ENCODE peak calls at places on chromosomes 13 and 19, in four cellular contexts. K is GM12878, W is K562, U is GM12891. T is an unnamed sample.

GRCh38 chr19:37691881-37692504 is 27.6 kb downstream of the ZNF607 start:
- DNase-seq in U (peak; percentile 49), K (peak; percentile 7), W (peak; percentile 58), T (peak; percentile 70)

GRCh38 chr13:21925720-21926119 is 254.8 kb downstream of the FGF9 start:
- DNase-seq in K (no peak), U (no peak), W (no peak), T (no peak)

GRCh38 chr19:23254141-23254910 is 4.1 kb upstream of the ZNF724 start:
- DNase-seq in W (no peak), U (no peak), K (no peak), T (no peak)

GRCh38 chr13:37414667-37415066 is 183.9 kb downstream of the POSTN start:
- DNase-seq in W (no peak), U (no peak), K (no peak), T (no peak)

GRCh38 chr19:19171821-19172532 is 1.9 kb upstream of the MEF2B start:
- DNase-seq in U (no peak), K (no peak), W (peak; percentile 35), T (peak; percentile 80)

GRCh38 chr13:94731028-94731427 is 18.7 kb upstream of the SOX21 start:
- DNase-seq in W (no peak), U (no peak), K (no peak), T (no peak)

GRCh38 chr19:2043269-2043641 is 7.8 kb downstream of the MKNK2 start:
- DNase-seq in W (no peak), K (no peak), U (no peak), T (peak; percentile 28)

GRCh38 chr13:21661097-21661496 is 9.8 kb upstream of the FGF9 start:
- DNase-seq in U (no peak), W (no peak), K (no peak), T (no peak)

GRCh38 chr13:20492641-20493040 is 33.0 kb downstream of the CRYL1 start:
- DNase-seq in K (no peak), U (no peak), W (peak; percentile 19), T (no peak)

GRCh38 chr19:4326837-4327251 is 11.8 kb downstream of the STAP2 start:
- DNase-seq in U (no peak), K (no peak), W (peak; percentile 86), T (no peak)

GRCh38 chr19:45817725-45818301 is 2.7 kb upstream of the RSPH6A start:
- DNase-seq in K (no peak), U (no peak), W (no peak), T (no peak)

GRCh38 chr13:51520524-51520923 is 63.7 kb upstream of the WDFY2 start:
- DNase-seq in W (no peak), K (no peak), U (no peak), T (peak; percentile 85)

GRCh38 chr13:28268800-28269223 is 130.5 kb downstream of the PAN3 start:
- DNase-seq in W (no peak), U (peak; percentile 23), K (peak; percentile 94), T (peak; percentile 85)

GRCh38 chr13:40993119-40993518 is 26.0 kb downstream of the ELF1 start:
- DNase-seq in K (no peak), U (no peak), W (no peak), T (no peak)

GRCh38 chr13:42876270-42876714 is 94.9 kb downstream of the FAM216B start:
- DNase-seq in K (peak; percentile 82), W (no peak), U (peak; percentile 49), T (no peak)

GRCh38 chr19:58513694-58514563 is 2.1 kb upstream of the SLC27A5 start:
- DNase-seq in U (peak; percentile 99), W (peak; percentile 91), K (peak; percentile 85), T (peak; percentile 99)

GRCh38 chr19:5572556-5573286 is 5.0 kb upstream of the TINCR start:
- DNase-seq in W (no peak), K (no peak), U (no peak), T (no peak)
- TF ChIP-seq SPI1 in W (peak; percentile 82), K (no peak), U (no peak), T (no peak)

DNA sequence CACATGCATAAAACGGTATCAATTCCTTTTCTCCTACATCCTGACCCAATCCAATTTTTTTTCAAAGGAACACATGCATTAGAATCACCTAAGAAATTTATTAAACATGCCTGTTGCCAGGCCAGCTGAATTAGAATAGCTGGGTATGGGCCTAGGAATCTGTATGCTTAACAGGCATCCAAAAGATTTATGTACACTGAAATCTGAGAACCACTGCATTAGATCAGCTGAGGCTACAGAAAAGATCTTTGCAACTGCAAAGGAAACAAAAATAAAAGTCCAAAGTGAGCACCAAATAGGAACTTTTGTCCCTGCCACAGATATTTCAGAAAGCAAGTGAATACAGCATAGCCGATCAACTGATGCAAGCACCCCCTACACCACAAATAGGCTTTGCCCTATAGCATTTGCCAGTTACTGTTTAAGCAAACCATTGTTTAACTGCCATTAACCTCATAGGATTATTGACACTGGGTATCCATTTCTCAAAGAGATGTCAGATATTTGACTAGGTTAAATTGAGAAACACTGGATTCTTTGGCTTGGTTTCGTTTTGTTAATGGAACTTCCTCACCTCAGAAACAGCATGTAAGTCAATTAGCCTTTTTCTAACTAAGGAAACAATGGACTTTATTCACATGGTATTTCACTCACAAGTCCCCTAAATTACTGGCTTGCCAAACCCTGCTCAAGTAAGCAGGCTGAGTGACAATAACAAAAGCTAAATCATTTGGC is 68.0 kb downstream of the SUCLA2 start:
- DNase-seq in K (no peak), W (no peak), U (no peak), T (no peak)
- TF ChIP-seq SPI1 in K (no peak), W (no peak), U (no peak), T (peak; percentile 61)

GRCh38 chr19:56170261-56170660 is 5.5 kb upstream of the GALP start:
- DNase-seq in K (no peak), W (peak; percentile 44), U (no peak), T (no peak)

GRCh38 chr19:56161534-56161933 is 14.3 kb upstream of the GALP start:
- DNase-seq in W (no peak), U (no peak), K (no peak), T (no peak)

GRCh38 chr19:56162258-56162657 is 13.6 kb upstream of the GALP start:
- DNase-seq in U (no peak), K (no peak), W (no peak), T (no peak)

GRCh38 chr19:56163097-56163496 is 12.7 kb upstream of the GALP start:
- DNase-seq in K (no peak), U (no peak), W (no peak), T (peak; percentile 71)

DNA sequence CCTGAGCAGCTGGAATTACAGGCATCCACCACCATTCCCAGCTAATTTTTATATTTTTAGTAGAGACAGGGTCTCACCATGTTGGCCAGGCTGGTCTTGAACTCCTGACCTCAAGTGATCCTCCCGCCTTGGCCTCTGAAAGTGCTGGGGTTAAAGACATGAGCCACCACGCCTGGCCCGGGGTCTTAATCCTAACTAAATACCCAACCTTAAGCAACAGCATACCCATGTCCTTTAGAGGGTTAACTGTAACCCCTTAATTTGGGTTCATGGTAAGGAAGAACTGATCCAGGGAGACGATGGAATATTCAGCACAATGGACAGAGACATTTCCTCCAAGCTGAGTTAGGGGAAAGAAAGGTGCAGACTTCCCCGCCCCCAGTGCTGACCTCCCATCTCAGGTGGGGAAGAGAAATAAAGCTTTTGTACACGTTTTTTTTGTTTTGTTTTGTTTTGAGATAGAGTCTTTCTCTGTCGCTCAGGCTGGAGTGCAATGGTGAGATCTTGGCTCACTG is 8.7 kb upstream of the GALP start:
- DNase-seq in K (no peak), U (no peak), W (no peak), T (no peak)
- TF ChIP-seq SPI1 in K (no peak), U (no peak), W (no peak), T (no peak)

DNA sequence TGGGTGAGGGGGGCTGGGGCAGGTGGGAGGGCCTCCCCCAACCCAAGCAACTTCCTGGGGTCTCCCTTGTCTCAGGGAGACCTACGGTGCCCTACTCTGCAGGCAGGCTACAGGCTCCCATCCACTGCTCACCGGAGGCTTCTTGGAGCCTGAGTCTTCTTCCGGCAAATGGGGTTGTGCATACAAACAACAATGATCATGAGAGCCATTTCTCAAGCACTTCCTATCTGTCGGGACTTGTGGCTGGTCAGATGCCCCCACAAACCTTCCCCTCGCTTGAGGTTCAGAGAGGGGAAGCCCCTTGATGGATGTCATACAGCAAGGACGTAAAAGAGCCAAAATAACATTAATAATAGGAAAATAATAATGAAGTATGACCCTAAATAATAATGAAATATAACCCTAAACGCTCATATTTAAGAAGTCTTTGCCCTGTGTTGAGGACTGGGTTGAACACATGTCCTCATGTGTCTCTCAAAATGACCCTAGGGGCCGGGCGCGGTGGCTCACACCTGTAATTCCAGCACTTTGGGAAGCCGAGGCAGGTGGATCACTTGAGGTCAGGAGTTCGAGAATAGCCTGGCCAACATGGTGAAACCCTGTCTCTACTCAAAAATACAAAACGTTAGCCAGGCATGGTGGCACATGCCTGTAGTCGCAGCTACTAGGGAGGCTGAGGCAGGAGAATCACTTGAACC is 727 bp downstream of the CD37 start:
- DNase-seq in K (no peak), W (no peak), U (no peak), T (no peak)
- TF ChIP-seq SPI1 in K (peak; percentile 30), W (no peak), U (no peak), T (no peak)

GRCh38 chr19:30317403-30317802 is 54.8 kb upstream of the ZNF536 start:
- DNase-seq in K (no peak), U (no peak), W (no peak), T (no peak)

GRCh38 chr19:30319876-30320275 is 52.3 kb upstream of the ZNF536 start:
- DNase-seq in K (no peak), U (no peak), W (no peak), T (no peak)

GRCh38 chr19:30318936-30319335 is 53.2 kb upstream of the ZNF536 start:
- DNase-seq in W (no peak), K (no peak), U (no peak), T (no peak)

GRCh38 chr19:30319411-30319810 is 52.8 kb upstream of the ZNF536 start:
- DNase-seq in K (no peak), U (no peak), W (no peak), T (no peak)

GRCh38 chr19:30318261-30318660 is 53.9 kb upstream of the ZNF536 start:
- DNase-seq in U (no peak), K (no peak), W (no peak), T (no peak)
- TF ChIP-seq SPI1 in U (no peak), K (no peak), W (no peak), T (no peak)

DNA sequence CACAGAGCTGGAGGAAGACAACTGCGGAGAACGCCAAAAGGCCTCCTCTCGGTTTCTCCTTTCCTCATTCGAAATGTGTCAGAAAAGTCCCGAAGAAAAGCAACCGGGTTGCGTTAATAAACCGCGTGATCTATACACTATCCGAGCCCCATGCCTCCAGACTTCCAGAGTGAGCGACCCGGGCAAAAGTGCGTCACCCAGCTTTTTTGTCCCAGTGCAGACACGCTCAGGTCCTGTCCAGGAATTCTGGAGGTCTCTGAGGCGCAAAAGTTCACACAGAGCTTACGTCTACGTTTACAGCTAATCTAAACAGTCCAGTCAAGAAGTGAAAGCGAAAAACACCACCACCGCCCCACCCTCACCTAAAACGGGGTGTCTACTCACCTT is 368 bp downstream of the N4BP2L2 start:
- DNase-seq in U (peak; percentile 8), W (peak; percentile 39), K (no peak), T (peak; percentile 49)
- TF ChIP-seq SPI1 in U (peak; percentile 8), W (no peak), K (no peak), T (no peak)

GRCh38 chr13:110250258-110250891 is 56.6 kb downstream of the COL4A1 start:
- DNase-seq in U (no peak), K (no peak), W (no peak), T (no peak)
- TF ChIP-seq SPI1 in U (no peak), K (no peak), W (no peak), T (no peak)

T was measured in HL-60.